ENCODE peak calls at places on chromosomes 13 and 19, in four cellular contexts. One of them, this sample, is unnamed.

GRCh38 chr13:76330216-76330615 is 556.0 kb downstream of the KCTD12 start:
- DNase-seq in Peyer's patch: no peak
- DNase-seq in ovary: no peak
- DNase-seq in esophagus muscularis mucosa: no peak
- DNase-seq in this sample: no peak

GRCh38 chr19:7705387-7706187 is 3.7 kb upstream of the FCER2 start:
- DNase-seq in Peyer's patch: peak
- DNase-seq in ovary: no peak
- DNase-seq in esophagus muscularis mucosa: no peak
- DNase-seq in this sample: peak

GRCh38 chr13:105665284-105665683 is 870.2 kb downstream of the EFNB2 start:
- DNase-seq in Peyer's patch: no peak
- DNase-seq in ovary: no peak
- DNase-seq in esophagus muscularis mucosa: no peak
- DNase-seq in this sample: no peak

GRCh38 chr13:90951663-90952062 is 395.8 kb upstream of the MIR17HG start:
- DNase-seq in Peyer's patch: no peak
- DNase-seq in ovary: no peak
- DNase-seq in esophagus muscularis mucosa: no peak
- DNase-seq in this sample: no peak

GRCh38 chr13:33066329-33066728 is 50.1 kb downstream of the KL start:
- DNase-seq in Peyer's patch: no peak
- DNase-seq in ovary: no peak
- DNase-seq in esophagus muscularis mucosa: no peak
- DNase-seq in this sample: no peak

GRCh38 chr13:94480672-94481145 is 1.2 kb upstream of the DCT start:
- DNase-seq in Peyer's patch: no peak
- DNase-seq in ovary: no peak
- DNase-seq in esophagus muscularis mucosa: no peak
- DNase-seq in this sample: no peak

GRCh38 chr13:44331446-44331845 is 42.2 kb upstream of the SERP2 start:
- DNase-seq in Peyer's patch: no peak
- DNase-seq in ovary: no peak
- DNase-seq in esophagus muscularis mucosa: peak
- DNase-seq in this sample: no peak

GRCh38 chr19:33717878-33718277 is 78.8 kb upstream of the KCTD15 start:
- DNase-seq in Peyer's patch: no peak
- DNase-seq in ovary: no peak
- DNase-seq in esophagus muscularis mucosa: no peak
- DNase-seq in this sample: no peak

GRCh38 chr19:8488351-8488750 is 14.1 kb downstream of the PRAM1 start:
- DNase-seq in Peyer's patch: no peak
- DNase-seq in ovary: no peak
- DNase-seq in esophagus muscularis mucosa: no peak
- DNase-seq in this sample: no peak

GRCh38 chr13:58238972-58239773 is 607.6 kb downstream of the PCDH17 start:
- DNase-seq in Peyer's patch: no peak
- DNase-seq in ovary: no peak
- DNase-seq in esophagus muscularis mucosa: no peak
- DNase-seq in this sample: no peak

GRCh38 chr13:113493315-113493951 is 2.9 kb upstream of the DCUN1D2 start:
- DNase-seq in Peyer's patch: no peak
- DNase-seq in ovary: no peak
- DNase-seq in esophagus muscularis mucosa: no peak
- DNase-seq in this sample: no peak

DNA sequence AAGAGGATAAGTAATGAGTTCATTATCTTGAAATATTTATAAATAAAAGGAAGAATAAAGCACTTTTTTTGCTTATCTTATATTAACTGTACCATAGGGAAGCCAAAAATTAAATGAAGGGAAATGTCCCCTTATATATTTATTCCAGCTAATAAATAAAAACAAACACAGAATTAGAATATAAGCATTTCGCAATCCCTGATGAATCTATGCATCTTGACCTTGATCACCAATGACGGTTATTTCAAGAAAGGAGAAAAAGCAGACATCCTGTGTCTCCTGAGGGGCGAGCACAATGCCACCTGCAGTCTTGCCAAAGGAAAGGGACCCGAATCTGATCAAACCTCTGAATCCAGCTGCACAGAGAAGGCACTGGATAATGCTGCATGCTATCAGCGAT is 29.3 kb upstream of the IRS2 start:
- DNase-seq in Peyer's patch: no peak
- DNase-seq in ovary: no peak
- DNase-seq in esophagus muscularis mucosa: no peak
- DNase-seq in this sample: no peak
- H3K27ac ChIP-seq in Peyer's patch: no peak
- H3K27ac ChIP-seq in ovary: no peak
- H3K27ac ChIP-seq in esophagus muscularis mucosa: no peak
- H3K27ac ChIP-seq in this sample: peak

GRCh38 chr19:48963371-48964204 is 1.5 kb upstream of the FTL start:
- DNase-seq in Peyer's patch: peak
- DNase-seq in ovary: peak
- DNase-seq in esophagus muscularis mucosa: no peak
- DNase-seq in this sample: peak
- TF ChIP-seq POLR2A in Peyer's patch: peak
- TF ChIP-seq POLR2A in ovary: peak
- TF ChIP-seq POLR2A in esophagus muscularis mucosa: no peak
- TF ChIP-seq POLR2A in this sample: peak

GRCh38 chr19:39446365-39447084 is 1.1 kb downstream of the SUPT5H start:
- DNase-seq in Peyer's patch: no peak
- DNase-seq in ovary: no peak
- DNase-seq in esophagus muscularis mucosa: no peak
- DNase-seq in this sample: no peak

GRCh38 chr19:39445258-39446071 is at the start of gene SUPT5H:
- DNase-seq in Peyer's patch: peak
- DNase-seq in ovary: peak
- DNase-seq in esophagus muscularis mucosa: peak
- DNase-seq in this sample: peak

GRCh38 chr19:39449116-39449797 is 3.9 kb downstream of the SUPT5H start:
- DNase-seq in Peyer's patch: no peak
- DNase-seq in ovary: no peak
- DNase-seq in esophagus muscularis mucosa: no peak
- DNase-seq in this sample: no peak

GRCh38 chr19:39444598-39445257 is 654 bp upstream of the SUPT5H start:
- DNase-seq in Peyer's patch: no peak
- DNase-seq in ovary: peak
- DNase-seq in esophagus muscularis mucosa: no peak
- DNase-seq in this sample: no peak

DNA sequence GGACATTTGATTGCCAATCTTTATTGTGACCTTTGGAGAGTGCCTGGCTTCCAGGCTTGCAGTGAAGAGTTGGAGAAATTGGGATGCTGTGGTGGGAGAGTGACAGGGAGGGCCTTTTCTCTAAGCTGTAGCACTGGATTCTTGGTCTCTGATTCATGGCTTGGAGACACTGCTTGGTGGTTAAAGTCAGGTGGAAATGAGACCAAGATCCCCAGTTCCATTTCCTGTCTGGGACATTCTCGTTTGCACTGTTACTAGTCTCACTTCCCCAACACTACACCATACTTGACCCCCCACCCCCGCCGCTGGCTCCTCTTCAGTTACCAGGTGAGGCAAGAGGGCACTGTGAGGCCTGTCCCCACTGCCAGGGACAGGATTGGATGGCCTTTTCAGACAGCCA is 2.9 kb downstream of the SUPT5H start:
- DNase-seq in Peyer's patch: peak
- DNase-seq in ovary: no peak
- DNase-seq in esophagus muscularis mucosa: no peak
- DNase-seq in this sample: no peak
- H3K4me3 ChIP-seq in Peyer's patch: no peak
- H3K4me3 ChIP-seq in ovary: no peak
- H3K4me3 ChIP-seq in esophagus muscularis mucosa: no peak
- H3K4me3 ChIP-seq in this sample: no peak

GRCh38 chr19:45322311-45322710 is 364 bp downstream of the CKM start:
- DNase-seq in Peyer's patch: no peak
- DNase-seq in ovary: no peak
- DNase-seq in esophagus muscularis mucosa: no peak
- DNase-seq in this sample: no peak

GRCh38 chr19:45323671-45324081 is 1.0 kb upstream of the CKM start:
- DNase-seq in Peyer's patch: no peak
- DNase-seq in ovary: no peak
- DNase-seq in esophagus muscularis mucosa: no peak
- DNase-seq in this sample: no peak

GRCh38 chr19:45322744-45323281 is at the start of gene CKM:
- DNase-seq in Peyer's patch: no peak
- DNase-seq in ovary: no peak
- DNase-seq in esophagus muscularis mucosa: no peak
- DNase-seq in this sample: no peak

GRCh38 chr19:45320997-45321775 is 1.5 kb downstream of the CKM start:
- DNase-seq in Peyer's patch: no peak
- DNase-seq in ovary: no peak
- DNase-seq in esophagus muscularis mucosa: no peak
- DNase-seq in this sample: no peak

GRCh38 chr19:45321848-45322247 is 827 bp downstream of the CKM start:
- DNase-seq in Peyer's patch: no peak
- DNase-seq in ovary: no peak
- DNase-seq in esophagus muscularis mucosa: no peak
- DNase-seq in this sample: no peak
- H3K27ac ChIP-seq in Peyer's patch: no peak
- H3K27ac ChIP-seq in ovary: no peak
- H3K27ac ChIP-seq in esophagus muscularis mucosa: no peak
- H3K27ac ChIP-seq in this sample: no peak

This sample was measured in right lobe of liver.